ENCODE peak calls at places on chromosomes 16 and 17, in eight cellular contexts. One of them, this sample, is unnamed.

GRCh38 chr17:33273743-33274410 is 19.2 kb downstream of the ASIC2 start:
- DNase-seq in transverse colon: no peak
- DNase-seq in uterus: no peak
- DNase-seq in RWPE1: no peak
- DNase-seq in ascending aorta: no peak
- DNase-seq in H9: no peak
- DNase-seq in GM23248: no peak
- DNase-seq in heart left ventricle: no peak
- DNase-seq in this sample: no peak

GRCh38 chr17:43434902-43435319 is 36.1 kb downstream of the ARL4D start:
- DNase-seq in transverse colon: no peak
- DNase-seq in uterus: no peak
- DNase-seq in RWPE1: no peak
- DNase-seq in ascending aorta: no peak
- DNase-seq in H9: no peak
- DNase-seq in GM23248: no peak
- DNase-seq in heart left ventricle: no peak
- DNase-seq in this sample: peak

GRCh38 chr17:48051706-48052486 is 3.7 kb downstream of the NFE2L1 start:
- DNase-seq in transverse colon: peak
- DNase-seq in uterus: peak
- DNase-seq in RWPE1: peak
- DNase-seq in ascending aorta: no peak
- DNase-seq in H9: no peak
- DNase-seq in GM23248: peak
- DNase-seq in heart left ventricle: peak
- DNase-seq in this sample: peak

GRCh38 chr16:30771726-30772125 is 9.6 kb downstream of the RNF40 start:
- DNase-seq in transverse colon: no peak
- DNase-seq in uterus: no peak
- DNase-seq in RWPE1: no peak
- DNase-seq in ascending aorta: no peak
- DNase-seq in H9: no peak
- DNase-seq in GM23248: no peak
- DNase-seq in heart left ventricle: no peak
- DNase-seq in this sample: no peak

GRCh38 chr17:61007980-61008379 is 330.3 kb downstream of the BCAS3 start:
- DNase-seq in transverse colon: peak
- DNase-seq in uterus: no peak
- DNase-seq in RWPE1: no peak
- DNase-seq in ascending aorta: no peak
- DNase-seq in H9: peak
- DNase-seq in GM23248: no peak
- DNase-seq in heart left ventricle: peak
- DNase-seq in this sample: no peak

GRCh38 chr17:28907709-28908475 is 5.0 kb upstream of the DHRS13 start:
- DNase-seq in transverse colon: no peak
- DNase-seq in uterus: no peak
- DNase-seq in RWPE1: no peak
- DNase-seq in ascending aorta: no peak
- DNase-seq in H9: no peak
- DNase-seq in GM23248: peak
- DNase-seq in heart left ventricle: no peak
- DNase-seq in this sample: no peak

GRCh38 chr16:1941162-1941923 is 1.7 kb downstream of the MSRB1 start:
- DNase-seq in transverse colon: no peak
- DNase-seq in uterus: no peak
- DNase-seq in RWPE1: no peak
- DNase-seq in ascending aorta: no peak
- DNase-seq in H9: peak
- DNase-seq in GM23248: no peak
- DNase-seq in heart left ventricle: no peak
- DNase-seq in this sample: no peak

GRCh38 chr16:49932943-49933342 is 77.0 kb upstream of the ZNF423 start:
- DNase-seq in transverse colon: no peak
- DNase-seq in uterus: peak
- DNase-seq in RWPE1: no peak
- DNase-seq in ascending aorta: no peak
- DNase-seq in H9: no peak
- DNase-seq in GM23248: peak
- DNase-seq in heart left ventricle: no peak
- DNase-seq in this sample: peak

GRCh38 chr17:39404542-39405378 is 3.3 kb upstream of the FBXL20 start:
- DNase-seq in transverse colon: no peak
- DNase-seq in uterus: no peak
- DNase-seq in RWPE1: peak
- DNase-seq in ascending aorta: no peak
- DNase-seq in H9: no peak
- DNase-seq in GM23248: peak
- DNase-seq in heart left ventricle: no peak
- DNase-seq in this sample: peak

GRCh38 chr17:20184191-20184590 is 175.0 kb downstream of the SPECC1 start:
- DNase-seq in transverse colon: no peak
- DNase-seq in uterus: no peak
- DNase-seq in RWPE1: no peak
- DNase-seq in ascending aorta: no peak
- DNase-seq in H9: no peak
- DNase-seq in GM23248: no peak
- DNase-seq in heart left ventricle: no peak
- DNase-seq in this sample: no peak

GRCh38 chr16:50067290-50067853 is 1.6 kb downstream of the HEATR3 start:
- DNase-seq in transverse colon: no peak
- DNase-seq in uterus: peak
- DNase-seq in RWPE1: peak
- DNase-seq in ascending aorta: no peak
- DNase-seq in H9: no peak
- DNase-seq in GM23248: peak
- DNase-seq in heart left ventricle: no peak
- DNase-seq in this sample: peak

GRCh38 chr17:76382803-76383644 is 1.4 kb upstream of the SPHK1 start:
- DNase-seq in transverse colon: peak
- DNase-seq in uterus: no peak
- DNase-seq in RWPE1: peak
- DNase-seq in ascending aorta: no peak
- DNase-seq in H9: peak
- DNase-seq in GM23248: peak
- DNase-seq in heart left ventricle: no peak
- DNase-seq in this sample: peak

GRCh38 chr17:72005332-72006163 is 115.3 kb upstream of the SOX9 start:
- DNase-seq in transverse colon: no peak
- DNase-seq in uterus: no peak
- DNase-seq in RWPE1: no peak
- DNase-seq in ascending aorta: no peak
- DNase-seq in H9: no peak
- DNase-seq in GM23248: no peak
- DNase-seq in heart left ventricle: no peak
- DNase-seq in this sample: no peak

GRCh38 chr17:15121426-15121825 is 143.7 kb downstream of the PMP22 start:
- DNase-seq in transverse colon: no peak
- DNase-seq in uterus: no peak
- DNase-seq in RWPE1: no peak
- DNase-seq in ascending aorta: no peak
- DNase-seq in H9: no peak
- DNase-seq in GM23248: peak
- DNase-seq in heart left ventricle: no peak
- DNase-seq in this sample: no peak

GRCh38 chr17:44610331-44610730 is 45.9 kb upstream of the MEIOC start:
- DNase-seq in transverse colon: no peak
- DNase-seq in uterus: no peak
- DNase-seq in RWPE1: no peak
- DNase-seq in ascending aorta: no peak
- DNase-seq in H9: no peak
- DNase-seq in GM23248: no peak
- DNase-seq in heart left ventricle: no peak
- DNase-seq in this sample: no peak

GRCh38 chr17:75588546-75589016 is 981 bp downstream of the MYO15B start:
- DNase-seq in transverse colon: peak
- DNase-seq in uterus: peak
- DNase-seq in RWPE1: no peak
- DNase-seq in ascending aorta: no peak
- DNase-seq in H9: no peak
- DNase-seq in GM23248: no peak
- DNase-seq in heart left ventricle: no peak
- DNase-seq in this sample: no peak

GRCh38 chr17:3513305-3514035 is 37.7 kb downstream of the ASPA start:
- DNase-seq in transverse colon: no peak
- DNase-seq in uterus: no peak
- DNase-seq in RWPE1: no peak
- DNase-seq in ascending aorta: no peak
- DNase-seq in H9: no peak
- DNase-seq in GM23248: no peak
- DNase-seq in heart left ventricle: no peak
- DNase-seq in this sample: no peak
- H3K27ac ChIP-seq in transverse colon: peak
- H3K27ac ChIP-seq in uterus: peak
- H3K27ac ChIP-seq in RWPE1: no peak
- H3K27ac ChIP-seq in ascending aorta: peak
- H3K27ac ChIP-seq in H9: no peak
- H3K27ac ChIP-seq in GM23248: peak
- H3K27ac ChIP-seq in heart left ventricle: peak
- H3K27ac ChIP-seq in this sample: no peak

GRCh38 chr17:17742688-17743390 is 61.6 kb downstream of the RAI1 start:
- DNase-seq in transverse colon: no peak
- DNase-seq in uterus: no peak
- DNase-seq in RWPE1: no peak
- DNase-seq in ascending aorta: no peak
- DNase-seq in H9: no peak
- DNase-seq in GM23248: no peak
- DNase-seq in heart left ventricle: no peak
- DNase-seq in this sample: no peak

GRCh38 chr17:17743391-17744112 is 62.3 kb downstream of the RAI1 start:
- DNase-seq in transverse colon: no peak
- DNase-seq in uterus: no peak
- DNase-seq in RWPE1: no peak
- DNase-seq in ascending aorta: no peak
- DNase-seq in H9: no peak
- DNase-seq in GM23248: no peak
- DNase-seq in heart left ventricle: no peak
- DNase-seq in this sample: no peak

GRCh38 chr17:17740627-17741237 is 59.5 kb downstream of the RAI1 start:
- DNase-seq in transverse colon: no peak
- DNase-seq in uterus: no peak
- DNase-seq in RWPE1: no peak
- DNase-seq in ascending aorta: no peak
- DNase-seq in H9: peak
- DNase-seq in GM23248: no peak
- DNase-seq in heart left ventricle: no peak
- DNase-seq in this sample: peak

GRCh38 chr17:17741346-17742023 is 60.2 kb downstream of the RAI1 start:
- DNase-seq in transverse colon: no peak
- DNase-seq in uterus: no peak
- DNase-seq in RWPE1: no peak
- DNase-seq in ascending aorta: no peak
- DNase-seq in H9: peak
- DNase-seq in GM23248: peak
- DNase-seq in heart left ventricle: no peak
- DNase-seq in this sample: peak

DNA sequence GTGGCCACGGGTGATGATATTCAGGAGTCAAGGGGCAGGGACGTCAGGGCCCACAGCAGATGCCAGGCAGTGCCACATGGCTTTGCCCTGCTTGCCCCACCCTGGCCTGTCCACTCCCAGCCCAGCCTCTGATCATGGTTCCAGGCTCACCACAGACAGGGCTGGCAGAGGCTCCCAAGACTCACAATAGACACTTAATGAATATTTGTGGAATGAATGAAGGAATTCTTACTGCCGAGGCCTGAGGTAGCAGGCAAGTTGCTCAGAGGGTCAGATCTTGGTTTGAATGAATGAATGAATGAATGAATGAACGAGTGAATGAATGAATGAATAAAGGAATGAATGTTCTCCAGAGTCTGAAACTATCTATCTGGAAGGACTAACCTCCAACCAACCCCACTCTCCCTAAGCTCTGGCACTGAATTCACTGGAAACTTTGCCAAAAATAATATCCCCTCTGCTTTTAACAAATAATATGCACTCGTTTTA is 60.9 kb downstream of the RAI1 start:
- DNase-seq in transverse colon: no peak
- DNase-seq in uterus: no peak
- DNase-seq in RWPE1: no peak
- DNase-seq in ascending aorta: no peak
- DNase-seq in H9: no peak
- DNase-seq in GM23248: peak
- DNase-seq in heart left ventricle: no peak
- DNase-seq in this sample: no peak
- H3K27ac ChIP-seq in transverse colon: peak
- H3K27ac ChIP-seq in uterus: peak
- H3K27ac ChIP-seq in RWPE1: peak
- H3K27ac ChIP-seq in ascending aorta: no peak
- H3K27ac ChIP-seq in H9: no peak
- H3K27ac ChIP-seq in GM23248: peak
- H3K27ac ChIP-seq in heart left ventricle: no peak
- H3K27ac ChIP-seq in this sample: peak

GRCh38 chr17:41580651-41581365 is 5.9 kb downstream of the KRT14 start:
- DNase-seq in transverse colon: no peak
- DNase-seq in uterus: no peak
- DNase-seq in RWPE1: peak
- DNase-seq in ascending aorta: no peak
- DNase-seq in H9: no peak
- DNase-seq in GM23248: peak
- DNase-seq in heart left ventricle: no peak
- DNase-seq in this sample: peak

GRCh38 chr17:41580244-41580575 is 6.5 kb downstream of the KRT14 start:
- DNase-seq in transverse colon: no peak
- DNase-seq in uterus: no peak
- DNase-seq in RWPE1: no peak
- DNase-seq in ascending aorta: no peak
- DNase-seq in H9: no peak
- DNase-seq in GM23248: no peak
- DNase-seq in heart left ventricle: no peak
- DNase-seq in this sample: no peak

GRCh38 chr17:41578538-41578937 is 6.7 kb upstream of the KRT9 start:
- DNase-seq in transverse colon: no peak
- DNase-seq in uterus: no peak
- DNase-seq in RWPE1: no peak
- DNase-seq in ascending aorta: no peak
- DNase-seq in H9: no peak
- DNase-seq in GM23248: no peak
- DNase-seq in heart left ventricle: no peak
- DNase-seq in this sample: no peak

GRCh38 chr17:41579484-41580243 is 7.0 kb downstream of the KRT14 start:
- DNase-seq in transverse colon: peak
- DNase-seq in uterus: peak
- DNase-seq in RWPE1: peak
- DNase-seq in ascending aorta: peak
- DNase-seq in H9: peak
- DNase-seq in GM23248: peak
- DNase-seq in heart left ventricle: peak
- DNase-seq in this sample: peak

GRCh38 chr17:41578971-41579370 is 7.1 kb upstream of the KRT9 start:
- DNase-seq in transverse colon: no peak
- DNase-seq in uterus: no peak
- DNase-seq in RWPE1: no peak
- DNase-seq in ascending aorta: no peak
- DNase-seq in H9: no peak
- DNase-seq in GM23248: no peak
- DNase-seq in heart left ventricle: no peak
- DNase-seq in this sample: no peak
- H3K27ac ChIP-seq in transverse colon: peak
- H3K27ac ChIP-seq in uterus: no peak
- H3K27ac ChIP-seq in RWPE1: peak
- H3K27ac ChIP-seq in ascending aorta: no peak
- H3K27ac ChIP-seq in H9: no peak
- H3K27ac ChIP-seq in GM23248: no peak
- H3K27ac ChIP-seq in heart left ventricle: no peak
- H3K27ac ChIP-seq in this sample: peak

GRCh38 chr16:78436023-78436422 is 336.6 kb downstream of the WWOX start:
- DNase-seq in transverse colon: no peak
- DNase-seq in uterus: no peak
- DNase-seq in RWPE1: no peak
- DNase-seq in ascending aorta: no peak
- DNase-seq in H9: no peak
- DNase-seq in GM23248: no peak
- DNase-seq in heart left ventricle: no peak
- DNase-seq in this sample: no peak
- H3K27ac ChIP-seq in transverse colon: no peak
- H3K27ac ChIP-seq in uterus: no peak
- H3K27ac ChIP-seq in RWPE1: no peak
- H3K27ac ChIP-seq in ascending aorta: no peak
- H3K27ac ChIP-seq in H9: no peak
- H3K27ac ChIP-seq in GM23248: no peak
- H3K27ac ChIP-seq in heart left ventricle: no peak
- H3K27ac ChIP-seq in this sample: no peak

This sample was measured in mammary epithelial cell.